ENCODE peak calls at places on chromosomes 2 and 18, in five cellular contexts. C is epithelial cell of esophagus, Q is mucosa of descending colon, M is Ammon's horn, X is NCI-H1694. G is an unnamed sample.
A peak's percentile ranks its signal among the peaks of the same experiment; 100 is the strongest.

GRCh38 chr18:77208969-77209368 is 40.7 kb upstream of the GALR1 start:
- DNase-seq in C (peak; percentile 17), Q (no peak), M (peak; percentile 70), X (no peak), G (no peak)

GRCh38 chr2:38384344-38384743 is 7.3 kb upstream of the ATL2 start:
- DNase-seq in C (no peak), Q (no peak), M (no peak), X (no peak), G (no peak)

GRCh38 chr2:43059183-43059897 is 167.1 kb downstream of the ZFP36L2 start:
- DNase-seq in C (peak; percentile 83), Q (no peak), M (peak; percentile 95), X (peak; percentile 84), G (peak; percentile 38)

GRCh38 chr2:41865263-41865662 is 182.6 kb upstream of the PKDCC start:
- DNase-seq in C (no peak), Q (no peak), M (no peak), X (no peak), G (no peak)

GRCh38 chr2:241609859-241610793 is 26.8 kb downstream of the THAP4 start:
- DNase-seq in C (peak; percentile 91), Q (peak; percentile 93), M (peak; percentile 73), X (no peak), G (peak; percentile 57)

GRCh38 chr18:21457179-21457535 is 143.3 kb downstream of the ESCO1 start:
- DNase-seq in C (no peak), Q (no peak), M (no peak), X (no peak), G (no peak)

GRCh38 chr2:101609434-101609833 is 88.1 kb upstream of the MAP4K4 start:
- DNase-seq in C (no peak), Q (no peak), M (no peak), X (no peak), G (no peak)

GRCh38 chr18:76348267-76349066 is 146.6 kb downstream of the ZNF516 start:
- DNase-seq in C (no peak), Q (no peak), M (peak; percentile 20), X (no peak), G (no peak)

GRCh38 chr2:88074150-88074549 is 6.5 kb downstream of the SMYD1 start:
- DNase-seq in C (no peak), Q (no peak), M (no peak), X (no peak), G (no peak)

GRCh38 chr18:21741511-21742322 is 1.1 kb downstream of the MIB1 start:
- DNase-seq in C (peak; percentile 22), Q (peak; percentile 75), M (peak; percentile 27), X (no peak), G (peak; percentile 50)

GRCh38 chr2:188243381-188243780 is 48.3 kb upstream of the GULP1 start:
- DNase-seq in C (peak; percentile 38), Q (no peak), M (no peak), X (no peak), G (no peak)

GRCh38 chr2:35503738-35504160 is 851.8 kb upstream of the CRIM1 start:
- DNase-seq in C (no peak), Q (no peak), M (no peak), X (no peak), G (no peak)

GRCh38 chr2:72629062-72629461 is 196.8 kb downstream of the EXOC6B start:
- DNase-seq in C (no peak), Q (no peak), M (no peak), X (no peak), G (no peak)

GRCh38 chr2:48415765-48416515 is 114.0 kb upstream of the STON1 start:
- DNase-seq in C (no peak), Q (no peak), M (peak; percentile 18), X (no peak), G (no peak)

GRCh38 chr18:74390900-74391299 is 66.2 kb downstream of the DIPK1C start:
- DNase-seq in C (no peak), Q (no peak), M (no peak), X (no peak), G (no peak)

GRCh38 chr2:148965596-148966431 is 72.7 kb upstream of the LYPD6B start:
- DNase-seq in C (no peak), Q (no peak), M (no peak), X (no peak), G (no peak)

GRCh38 chr2:71876542-71877451 is 270.9 kb downstream of the CYP26B1 start:
- DNase-seq in C (no peak), Q (no peak), M (no peak), X (no peak), G (no peak)

G was measured in cerebellar cortex.